ENCODE peak calls at places on chromosomes 6 and 20, in six cellular contexts. J is fibroblast of lung, E is WERI-Rb-1, B is A549, N is lower lobe of right lung, F is right lobe of liver. A is an unnamed sample.
A peak's percentile ranks its signal among the peaks of the same experiment; 100 is the strongest.

GRCh38 chr20:62824476-62825287 is 7.8 kb downstream of the COL9A3 start:
- DNase-seq in N (no peak), F (no peak), B (no peak), J (peak; percentile 52), E (peak; percentile 83), A (no peak)

GRCh38 chr6:582370-582769 is 74.5 kb downstream of the HUS1B start:
- DNase-seq in E (no peak), B (no peak), N (no peak), J (peak; percentile 73), F (no peak), A (no peak)

GRCh38 chr6:113411006-113411405 is 446.1 kb upstream of the MARCKS start:
- DNase-seq in J (no peak), F (no peak), B (no peak), E (no peak), N (no peak), A (no peak)

GRCh38 chr6:98880486-98880885 is 46.1 kb downstream of the POU3F2 start:
- DNase-seq in J (no peak), B (no peak), N (no peak), F (no peak), E (no peak), A (no peak)

GRCh38 chr20:16530201-16530681 is 43.0 kb downstream of the KIF16B start:
- DNase-seq in F (no peak), B (peak; percentile 95), N (no peak), E (no peak), J (peak; percentile 47), A (no peak)

GRCh38 chr20:22827916-22828315 is 207.2 kb upstream of the SSTR4 start:
- DNase-seq in E (no peak), B (no peak), J (no peak), F (no peak), N (no peak), A (no peak)

GRCh38 chr6:90131614-90132423 is 164.8 kb downstream of the BACH2 start:
- DNase-seq in J (peak; percentile 95), E (no peak), N (no peak), F (no peak), B (no peak), A (peak; percentile 94)

GRCh38 chr6:154876776-154877175 is 118.3 kb upstream of the TIAM2 start:
- DNase-seq in J (no peak), E (no peak), B (no peak), F (no peak), N (no peak), A (no peak)

GRCh38 chr6:95548188-95548837 is 29.0 kb upstream of the MANEA start:
- DNase-seq in B (no peak), J (no peak), N (no peak), E (peak; percentile 64), F (no peak), A (no peak)

GRCh38 chr6:133778414-133778813 is 110.5 kb upstream of the TCF21 start:
- DNase-seq in E (no peak), J (peak; percentile 90), N (no peak), F (no peak), B (no peak), A (peak; percentile 89)

GRCh38 chr20:17676942-17677341 is 5.1 kb downstream of the RRBP1 start:
- DNase-seq in E (no peak), B (no peak), F (no peak), N (no peak), J (no peak), A (no peak)

GRCh38 chr20:3203315-3204123 is 963 bp downstream of the DDRGK1 start:
- DNase-seq in E (peak; percentile 48), B (no peak), N (no peak), F (peak; percentile 45), J (peak; percentile 39), A (no peak)

GRCh38 chr6:158040804-158041347 is 59.2 kb downstream of the SYNJ2 start:
- DNase-seq in F (no peak), N (peak; percentile 34), B (no peak), J (peak; percentile 84), E (no peak), A (no peak)

GRCh38 chr6:6931047-6932025 is 176.4 kb upstream of the RREB1 start:
- DNase-seq in B (no peak), N (no peak), J (no peak), E (peak; percentile 83), F (no peak), A (no peak)

GRCh38 chr20:59207235-59207634 is 43.6 kb downstream of the ZNF831 start:
- DNase-seq in J (no peak), B (no peak), N (no peak), F (no peak), E (no peak), A (no peak)

GRCh38 chr6:136576821-136577220 is 26.6 kb upstream of the MAP7 start:
- DNase-seq in F (no peak), E (no peak), J (no peak), N (no peak), B (no peak), A (no peak)

GRCh38 chr6:128335963-128336362 is 184.4 kb downstream of the PTPRK start:
- DNase-seq in E (no peak), N (no peak), F (no peak), J (no peak), B (no peak), A (no peak)

GRCh38 chr6:150033197-150033771 is 8.0 kb upstream of the RAET1L start:
- DNase-seq in B (no peak), E (no peak), F (no peak), N (no peak), J (no peak), A (no peak)

GRCh38 chr6:150037526-150038201 is 12.3 kb upstream of the RAET1L start:
- DNase-seq in J (no peak), E (no peak), F (no peak), B (no peak), N (no peak), A (no peak)

GRCh38 chr6:150043096-150043495 is 17.8 kb upstream of the RAET1L start:
- DNase-seq in E (no peak), N (no peak), J (no peak), F (no peak), B (no peak), A (no peak)

GRCh38 chr6:150036081-150036480 is 10.7 kb upstream of the RAET1L start:
- DNase-seq in N (no peak), E (no peak), J (no peak), B (no peak), F (no peak), A (no peak)

GRCh38 chr6:150038202-150038830 is 13.0 kb upstream of the RAET1L start:
- DNase-seq in J (no peak), B (no peak), N (no peak), E (no peak), F (no peak), A (no peak)
- TF ChIP-seq CTCF in J (no peak), B (no peak), N (no peak), E (no peak), F (no peak), A (no peak)

DNA sequence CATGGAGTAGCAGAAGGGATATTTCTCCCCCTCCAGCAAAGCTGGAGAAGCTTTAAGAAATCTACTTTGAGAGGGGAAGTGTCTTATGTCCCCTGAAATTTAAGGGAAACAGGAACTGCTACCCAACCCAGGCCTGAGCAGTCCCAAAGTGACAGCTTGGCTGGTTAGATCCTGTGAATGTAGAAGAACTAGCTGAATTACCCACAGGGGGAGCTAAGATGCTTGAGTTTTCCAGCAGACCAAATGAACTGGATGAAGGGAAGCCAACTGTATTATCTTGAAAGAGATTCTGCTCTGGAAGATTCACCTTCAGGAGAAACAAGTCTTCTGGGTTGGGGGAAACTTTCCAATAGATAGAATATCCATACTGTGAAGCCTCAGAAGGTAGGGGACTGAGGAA is 303.3 kb upstream of the MMS22L start:
- DNase-seq in J (peak; percentile 39), N (no peak), E (peak; percentile 19), F (no peak), B (no peak), A (no peak)
- TF ChIP-seq CTCF in J (peak; percentile 43), N (no peak), E (peak; percentile 54), F (no peak), B (no peak), A (no peak)

DNA sequence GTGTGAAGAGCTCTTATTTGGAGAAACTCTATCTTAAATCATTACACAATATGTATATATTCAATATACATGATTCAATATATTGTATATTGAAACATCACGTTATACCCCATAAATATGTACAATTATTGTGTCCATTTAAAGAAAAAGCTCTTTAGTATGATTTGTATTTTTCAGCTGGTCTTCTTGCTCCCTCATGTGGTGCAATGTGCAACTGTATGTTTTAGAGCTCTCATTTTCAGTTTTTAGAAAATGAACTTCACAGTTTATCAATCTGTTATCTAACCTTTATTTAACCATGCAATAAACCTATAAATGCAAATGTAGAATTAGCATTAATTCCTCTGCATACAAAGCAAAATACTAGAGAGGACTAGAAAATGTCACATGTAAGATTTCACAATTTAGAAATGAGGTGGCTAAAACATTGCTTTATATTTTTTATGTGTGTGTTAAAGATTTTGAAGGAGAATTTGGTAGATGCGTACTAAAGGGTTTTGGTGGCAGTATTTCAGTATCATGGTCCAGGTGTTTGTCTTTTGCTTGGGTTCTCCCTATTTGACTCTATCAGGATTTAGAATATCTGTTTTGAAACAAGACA is 167.1 kb downstream of the PHF3 start:
- DNase-seq in J (peak; percentile 17), F (no peak), E (no peak), N (no peak), B (no peak), A (no peak)
- TF ChIP-seq CTCF in J (peak; percentile 71), F (peak; percentile 61), E (peak; percentile 33), N (peak; percentile 32), B (peak; percentile 74), A (peak; percentile 65)

DNA sequence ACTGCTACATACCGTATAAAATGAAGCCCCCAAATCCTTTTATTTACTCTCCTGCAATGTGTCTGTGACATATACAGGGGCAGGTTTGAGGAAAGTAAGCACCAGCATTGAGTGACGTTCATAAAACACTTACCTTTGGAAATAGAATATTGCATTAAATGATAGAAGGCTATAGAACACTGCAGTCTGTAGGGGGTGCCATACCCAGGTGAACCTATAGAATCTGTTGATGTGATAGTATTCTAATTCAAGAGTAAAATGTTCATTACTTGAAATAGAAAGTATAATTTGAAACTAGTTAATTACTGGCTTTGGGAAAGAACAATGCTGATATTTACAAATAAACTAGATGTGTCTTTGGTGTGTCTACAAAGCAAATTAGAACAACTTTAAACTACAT is 47.0 kb upstream of the PRL start:
- DNase-seq in B (no peak), F (no peak), J (no peak), N (no peak), E (peak; percentile 22), A (no peak)
- TF ChIP-seq CTCF in B (no peak), F (no peak), J (no peak), N (no peak), E (peak; percentile 18), A (no peak)

GRCh38 chr20:35617397-35618031 is 1.9 kb downstream of the SPAG4 start:
- DNase-seq in B (peak; percentile 85), J (peak; percentile 49), F (peak; percentile 87), E (peak; percentile 62), N (peak; percentile 58), A (peak; percentile 13)
- TF ChIP-seq CTCF in B (peak; percentile 14), J (peak; percentile 39), F (peak; percentile 31), E (peak; percentile 48), N (peak; percentile 41), A (peak; percentile 29)

DNA sequence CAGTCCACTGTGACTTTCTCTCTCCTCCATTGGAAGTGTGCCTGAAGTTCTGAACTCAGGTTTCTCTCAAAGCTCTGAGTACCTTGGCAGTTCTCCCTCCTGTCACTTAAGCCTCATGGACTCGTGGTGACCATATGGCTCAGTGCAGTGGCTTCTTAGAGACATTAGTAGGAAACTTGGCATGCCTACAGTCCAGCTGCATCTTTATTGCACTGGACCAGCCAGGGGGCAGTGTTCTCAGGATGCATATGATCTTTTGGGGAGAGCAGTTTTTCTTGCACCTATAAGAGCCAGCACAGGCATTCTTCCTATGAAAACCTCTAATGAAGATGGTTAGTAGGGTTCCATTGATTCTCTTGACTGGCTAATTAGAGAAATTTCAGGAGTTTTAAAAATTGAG is 47.5 kb upstream of the KCNK16 start:
- DNase-seq in B (no peak), N (no peak), E (peak; percentile 68), F (no peak), J (no peak), A (no peak)
- TF ChIP-seq CTCF in B (no peak), N (no peak), E (peak; percentile 69), F (no peak), J (peak; percentile 20), A (peak; percentile 26)